ENCODE peak calls at places on chromosomes 5 and 9, in five cellular contexts. One of them, this sample, is unnamed.

GRCh38 chr5:92939428-92939827 is 641.6 kb downstream of the NR2F1-AS1 start:
- DNase-seq in stimulated activated CD4-positive, alpha-beta T cell treated with anti-CD3 and anti-CD28 coated beads, Interleukin-2, amount 100 ng/mL, for 48 hours: no peak
- DNase-seq in testis: no peak
- DNase-seq in memory B cell: no peak
- DNase-seq in HT-29: peak
- DNase-seq in this sample: no peak

GRCh38 chr5:141681695-141682641 is at the start of gene ARAP3:
- DNase-seq in stimulated activated CD4-positive, alpha-beta T cell treated with anti-CD3 and anti-CD28 coated beads, Interleukin-2, amount 100 ng/mL, for 48 hours: peak
- DNase-seq in testis: peak
- DNase-seq in memory B cell: no peak
- DNase-seq in HT-29: peak
- DNase-seq in this sample: peak

GRCh38 chr5:145971108-145971507 is 34.7 kb downstream of the SH3RF2 start:
- DNase-seq in stimulated activated CD4-positive, alpha-beta T cell treated with anti-CD3 and anti-CD28 coated beads, Interleukin-2, amount 100 ng/mL, for 48 hours: no peak
- DNase-seq in testis: no peak
- DNase-seq in memory B cell: no peak
- DNase-seq in HT-29: no peak
- DNase-seq in this sample: no peak

GRCh38 chr5:78757269-78758053 is 108.9 kb upstream of the LHFPL2 start:
- DNase-seq in stimulated activated CD4-positive, alpha-beta T cell treated with anti-CD3 and anti-CD28 coated beads, Interleukin-2, amount 100 ng/mL, for 48 hours: no peak
- DNase-seq in testis: no peak
- DNase-seq in memory B cell: no peak
- DNase-seq in HT-29: no peak
- DNase-seq in this sample: no peak

GRCh38 chr5:16127865-16128544 is 51.6 kb downstream of the MARCHF11 start:
- DNase-seq in stimulated activated CD4-positive, alpha-beta T cell treated with anti-CD3 and anti-CD28 coated beads, Interleukin-2, amount 100 ng/mL, for 48 hours: no peak
- DNase-seq in testis: no peak
- DNase-seq in memory B cell: no peak
- DNase-seq in HT-29: no peak
- DNase-seq in this sample: no peak

GRCh38 chr5:167822241-167822640 is 469.2 kb upstream of the WWC1 start:
- DNase-seq in stimulated activated CD4-positive, alpha-beta T cell treated with anti-CD3 and anti-CD28 coated beads, Interleukin-2, amount 100 ng/mL, for 48 hours: no peak
- DNase-seq in testis: no peak
- DNase-seq in memory B cell: no peak
- DNase-seq in HT-29: no peak
- DNase-seq in this sample: no peak

GRCh38 chr5:131795879-131796792 is 681 bp downstream of the FNIP1 start:
- DNase-seq in stimulated activated CD4-positive, alpha-beta T cell treated with anti-CD3 and anti-CD28 coated beads, Interleukin-2, amount 100 ng/mL, for 48 hours: peak
- DNase-seq in testis: peak
- DNase-seq in memory B cell: peak
- DNase-seq in HT-29: peak
- DNase-seq in this sample: peak

GRCh38 chr9:34624475-34624984 is 4.2 kb upstream of the DCTN3 start:
- DNase-seq in stimulated activated CD4-positive, alpha-beta T cell treated with anti-CD3 and anti-CD28 coated beads, Interleukin-2, amount 100 ng/mL, for 48 hours: no peak
- DNase-seq in testis: no peak
- DNase-seq in memory B cell: no peak
- DNase-seq in HT-29: no peak
- DNase-seq in this sample: no peak

GRCh38 chr5:1005904-1006655 is 2.5 kb upstream of the NKD2 start:
- DNase-seq in stimulated activated CD4-positive, alpha-beta T cell treated with anti-CD3 and anti-CD28 coated beads, Interleukin-2, amount 100 ng/mL, for 48 hours: no peak
- DNase-seq in testis: peak
- DNase-seq in memory B cell: no peak
- DNase-seq in HT-29: no peak
- DNase-seq in this sample: no peak

GRCh38 chr9:68822596-68823165 is 117.6 kb downstream of the PIP5K1B start:
- DNase-seq in stimulated activated CD4-positive, alpha-beta T cell treated with anti-CD3 and anti-CD28 coated beads, Interleukin-2, amount 100 ng/mL, for 48 hours: no peak
- DNase-seq in testis: no peak
- DNase-seq in memory B cell: no peak
- DNase-seq in HT-29: peak
- DNase-seq in this sample: no peak